ENCODE peak calls at places on chromosomes 3 and 15, in eight cellular contexts. G is HT1080, C is ureter, M is NCI-H1092 treated with DMSO at 0.1 percent for 48 hours, S is activated gamma-delta T cell treated with Interleukin-2 at 50 U/mL for 16 hours, W is omental fat pad, K is OCI-LY7, X is NCI-H748 treated with DMSO at 0.1 percent for 48 hours. R is an unnamed sample.

GRCh38 chr3:61699622-61700021 is 138.3 kb downstream of the PTPRG start:
- DNase-seq in K (no peak), C (no peak), X (no peak), W (no peak), G (no peak), M (no peak), S (no peak), R (no peak)

GRCh38 chr15:39969871-39970270 is 36.0 kb downstream of the EIF2AK4 start:
- DNase-seq in K (no peak), X (no peak), M (no peak), S (no peak), C (no peak), W (peak; percentile 75), G (peak; percentile 63), R (no peak)

GRCh38 chr3:48314542-48314941 is 18.9 kb downstream of the SPINK8 start:
- DNase-seq in G (no peak), M (no peak), S (no peak), X (no peak), K (no peak), W (no peak), C (no peak), R (no peak)

GRCh38 chr15:89052474-89052873 is 35.8 kb upstream of the ABHD2 start:
- DNase-seq in X (no peak), C (peak; percentile 6), G (peak; percentile 54), K (no peak), M (no peak), S (no peak), W (no peak), R (no peak)

GRCh38 chr3:152331018-152331541 is 62.4 kb downstream of the MBNL1 start:
- DNase-seq in M (no peak), C (no peak), X (no peak), W (no peak), S (no peak), G (peak; percentile 93), K (no peak), R (no peak)

GRCh38 chr15:94206463-94207167 is 24.7 kb upstream of the MCTP2 start:
- DNase-seq in M (no peak), X (no peak), C (no peak), G (peak; percentile 88), K (no peak), W (no peak), S (no peak), R (no peak)

GRCh38 chr3:37338500-37338899 is 164.1 kb upstream of the LRRFIP2 start:
- DNase-seq in G (no peak), W (no peak), K (no peak), C (no peak), X (no peak), M (no peak), S (no peak), R (no peak)

GRCh38 chr3:113614402-113614801 is 82.0 kb downstream of the USF3 start:
- DNase-seq in K (no peak), M (no peak), G (no peak), X (no peak), W (no peak), C (no peak), S (no peak), R (no peak)

GRCh38 chr15:47439146-47439869 is 278.0 kb upstream of the SEMA6D start:
- DNase-seq in S (no peak), C (no peak), G (no peak), K (no peak), W (no peak), X (no peak), M (no peak), R (no peak)

GRCh38 chr3:65930650-65931049 is 108.1 kb downstream of the MAGI1 start:
- DNase-seq in G (no peak), K (no peak), S (no peak), W (no peak), C (no peak), M (no peak), X (no peak), R (no peak)

GRCh38 chr3:176562381-176562780 is 634.9 kb downstream of the TBL1XR1 start:
- DNase-seq in G (no peak), C (no peak), K (no peak), X (no peak), W (no peak), M (no peak), S (no peak), R (no peak)

GRCh38 chr15:64166104-64166890 is 3.5 kb upstream of the PPIB start:
- DNase-seq in W (no peak), C (no peak), M (no peak), S (no peak), X (no peak), G (no peak), K (no peak), R (no peak)

GRCh38 chr15:59294574-59294960 is 78.1 kb downstream of the MYO1E start:
- DNase-seq in S (no peak), W (no peak), X (no peak), M (no peak), C (no peak), K (no peak), G (no peak), R (no peak)

GRCh38 chr15:56523521-56523920 is 58.6 kb upstream of the MNS1 start:
- DNase-seq in K (no peak), S (no peak), G (peak; percentile 10), X (no peak), C (no peak), M (no peak), W (no peak), R (no peak)

GRCh38 chr3:9020396-9020795 is 57.1 kb upstream of the RAD18 start:
- DNase-seq in C (no peak), G (no peak), S (no peak), M (no peak), X (no peak), K (no peak), W (no peak), R (no peak)

GRCh38 chr3:153897025-153897723 is 224.0 kb upstream of the ARHGEF26 start:
- DNase-seq in C (no peak), M (no peak), G (no peak), K (no peak), W (no peak), X (no peak), S (no peak), R (no peak)

GRCh38 chr3:51282931-51283330 is 102.2 kb upstream of the MANF start:
- DNase-seq in S (no peak), C (no peak), M (no peak), G (peak; percentile 84), W (no peak), K (no peak), X (no peak), R (no peak)

GRCh38 chr3:5136619-5137429 is 14.7 kb downstream of the ARL8B start:
- DNase-seq in S (peak; percentile 21), M (no peak), X (no peak), K (peak; percentile 83), G (peak; percentile 44), W (no peak), C (no peak), R (no peak)

GRCh38 chr3:101823525-101823924 is 25.8 kb upstream of the NFKBIZ start:
- DNase-seq in K (no peak), X (no peak), S (no peak), G (no peak), M (no peak), C (no peak), W (no peak), R (no peak)

GRCh38 chr15:26531489-26531888 is 241.4 kb downstream of the GABRB3 start:
- DNase-seq in M (no peak), S (no peak), G (no peak), C (no peak), X (no peak), W (no peak), K (no peak), R (no peak)

GRCh38 chr15:33852570-33852969 is 115.7 kb upstream of the CHRM5 start:
- DNase-seq in S (no peak), K (no peak), M (no peak), G (peak; percentile 89), X (no peak), C (no peak), W (no peak), R (no peak)

GRCh38 chr15:84883433-84883832 is 1.0 kb upstream of the SLC28A1 start:
- DNase-seq in C (no peak), M (no peak), W (no peak), S (no peak), G (no peak), X (no peak), K (no peak), R (no peak)

GRCh38 chr3:185926445-185926844 is 11.4 kb downstream of the TRA2B start:
- DNase-seq in X (no peak), K (no peak), W (no peak), S (no peak), G (no peak), C (no peak), M (no peak), R (no peak)

GRCh38 chr15:96158938-96159337 is 171.6 kb upstream of the NR2F2 start:
- DNase-seq in S (no peak), K (no peak), M (no peak), G (no peak), X (no peak), C (no peak), W (no peak), R (no peak)

GRCh38 chr15:70227122-70227521 is 129.4 kb upstream of the TLE3 start:
- DNase-seq in S (no peak), C (no peak), G (no peak), W (no peak), K (no peak), X (no peak), M (no peak), R (no peak)

GRCh38 chr3:14511971-14512943 is 27.9 kb downstream of the GRIP2 start:
- DNase-seq in G (no peak), K (no peak), X (no peak), S (no peak), C (no peak), M (no peak), W (no peak), R (no peak)

GRCh38 chr3:72593881-72594397 is 254.3 kb downstream of the SHQ1 start:
- DNase-seq in S (no peak), K (no peak), G (no peak), X (no peak), M (peak; percentile 6), C (no peak), W (no peak), R (no peak)

GRCh38 chr15:42157381-42157780 is 945 bp upstream of the PLA2G4F start:
- DNase-seq in G (no peak), W (no peak), K (no peak), S (no peak), C (no peak), M (no peak), X (no peak), R (no peak)

GRCh38 chr15:70033529-70034140 is 64.1 kb downstream of the TLE3 start:
- DNase-seq in W (no peak), S (no peak), G (no peak), M (peak; percentile 46), K (no peak), X (peak; percentile 85), C (no peak), R (no peak)

GRCh38 chr3:76638006-76638405 is 401.9 kb upstream of the ROBO2 start:
- DNase-seq in M (no peak), K (no peak), W (no peak), X (no peak), C (no peak), G (no peak), S (no peak), R (no peak)

GRCh38 chr3:149958171-149958796 is 12.4 kb downstream of the PFN2 start:
- DNase-seq in S (no peak), G (no peak), C (no peak), X (no peak), M (no peak), W (no peak), K (no peak), R (no peak)

GRCh38 chr3:18423401-18424212 is 1.5 kb downstream of the SATB1 start:
- DNase-seq in C (no peak), M (peak; percentile 26), X (peak; percentile 17), S (peak; percentile 17), K (peak; percentile 87), G (peak; percentile 59), W (peak; percentile 47), R (no peak)

GRCh38 chr3:58164199-58164879 is 46.4 kb downstream of the DNASE1L3 start:
- DNase-seq in C (no peak), S (no peak), K (no peak), X (peak; percentile 65), M (peak; percentile 94), G (no peak), W (no peak), R (no peak)

R was measured in type B pancreatic cell.